ENCODE peak calls at places on chromosome 6, in seven cellular contexts. L is GDM1, C is NCI-H2171 treated with DMSO at 0.1 percent for 48 hours, E is HT1080, U is fibroblast of pulmonary artery, X is neural crest cell, F is hippocampal formation. G is an unnamed sample.

GRCh38 chr6:101887532-101887931 is 494.0 kb downstream of the GRIK2 start:
- DNase-seq in U (no peak), E (no peak), L (no peak), X (no peak), F (no peak), C (no peak), G (no peak)

GRCh38 chr6:119179842-119180241 is 101.4 kb upstream of the FAM184A start:
- DNase-seq in F (no peak), E (no peak), C (no peak), X (no peak), U (no peak), L (no peak), G (no peak)

GRCh38 chr6:52089758-52090348 is 2.4 kb upstream of the PKHD1 start:
- DNase-seq in E (peak; percentile 17), U (no peak), L (no peak), C (no peak), F (no peak), X (no peak), G (no peak)

GRCh38 chr6:169145476-169145875 is 108.2 kb downstream of the THBS2 start:
- DNase-seq in E (no peak), L (no peak), C (no peak), F (no peak), U (no peak), X (no peak), G (no peak)

GRCh38 chr6:113936093-113936934 is 34.6 kb downstream of the HDAC2 start:
- DNase-seq in F (peak; percentile 61), C (peak; percentile 82), L (no peak), X (peak; percentile 33), U (peak; percentile 80), E (peak; percentile 62), G (peak; percentile 54)

GRCh38 chr6:4640139-4640538 is 136.1 kb upstream of the CDYL start:
- DNase-seq in E (peak; percentile 52), U (peak; percentile 35), C (no peak), L (no peak), F (no peak), X (no peak), G (no peak)

GRCh38 chr6:3913077-3913957 is 64.1 kb downstream of the FAM50B start:
- DNase-seq in L (no peak), E (peak; percentile 93), F (no peak), C (peak; percentile 18), X (no peak), U (peak; percentile 99), G (peak; percentile 92)

GRCh38 chr6:43936476-43936875 is 166.5 kb downstream of the VEGFA start:
- DNase-seq in U (no peak), X (no peak), L (no peak), E (no peak), C (no peak), F (no peak), G (no peak)

GRCh38 chr6:159094444-159095252 is 49.9 kb upstream of the TAGAP start:
- DNase-seq in F (no peak), E (no peak), U (no peak), C (peak; percentile 92), X (no peak), L (no peak), G (no peak)

GRCh38 chr6:31752739-31753319 is 9.6 kb upstream of the SAPCD1 start:
- DNase-seq in E (peak; percentile 89), U (peak; percentile 63), C (no peak), L (no peak), X (no peak), F (no peak), G (peak; percentile 37)

GRCh38 chr6:158707826-158708225 is 58.0 kb downstream of the SYTL3 start:
- DNase-seq in X (no peak), E (no peak), F (no peak), U (peak; percentile 14), L (no peak), C (peak; percentile 86), G (no peak)

GRCh38 chr6:145544031-145544430 is 191.3 kb downstream of the EPM2A start:
- DNase-seq in X (no peak), L (no peak), U (peak; percentile 65), C (no peak), E (peak; percentile 88), F (no peak), G (peak; percentile 33)